ENCODE peak calls at places on chromosomes 12 and 14, in five cellular contexts. One of them, this sample, is unnamed.

GRCh38 chr12:2498961-2499500 is 295.7 kb upstream of the FKBP4 start:
- DNase-seq in lung: no peak
- DNase-seq in fibroblast of mammary gland: no peak
- DNase-seq in HepG2: no peak
- DNase-seq in aorta: no peak
- DNase-seq in this sample: no peak

GRCh38 chr14:45070215-45070614 is 13.7 kb upstream of the PRPF39 start:
- DNase-seq in lung: no peak
- DNase-seq in fibroblast of mammary gland: peak
- DNase-seq in HepG2: no peak
- DNase-seq in aorta: no peak
- DNase-seq in this sample: no peak

GRCh38 chr12:48973992-48974673 is 2.6 kb upstream of the WNT10B start:
- DNase-seq in lung: no peak
- DNase-seq in fibroblast of mammary gland: peak
- DNase-seq in HepG2: no peak
- DNase-seq in aorta: peak
- DNase-seq in this sample: peak

GRCh38 chr14:54343276-54344121 is 53.3 kb upstream of the CDKN3 start:
- DNase-seq in lung: no peak
- DNase-seq in fibroblast of mammary gland: peak
- DNase-seq in HepG2: peak
- DNase-seq in aorta: no peak
- DNase-seq in this sample: no peak

GRCh38 chr12:124537525-124538193 is 29.8 kb downstream of the NCOR2 start:
- DNase-seq in lung: peak
- DNase-seq in fibroblast of mammary gland: no peak
- DNase-seq in HepG2: no peak
- DNase-seq in aorta: no peak
- DNase-seq in this sample: no peak

GRCh38 chr12:108193922-108194321 is 64.8 kb downstream of the WSCD2 start:
- DNase-seq in lung: peak
- DNase-seq in fibroblast of mammary gland: peak
- DNase-seq in HepG2: peak
- DNase-seq in aorta: no peak
- DNase-seq in this sample: peak

GRCh38 chr14:101082036-101082435 is 178.5 kb upstream of the RTL1 start:
- DNase-seq in lung: peak
- DNase-seq in fibroblast of mammary gland: no peak
- DNase-seq in HepG2: no peak
- DNase-seq in aorta: no peak
- DNase-seq in this sample: no peak

GRCh38 chr12:87427770-87428169 is 601.4 kb downstream of the C12orf50 start:
- DNase-seq in lung: no peak
- DNase-seq in fibroblast of mammary gland: no peak
- DNase-seq in HepG2: no peak
- DNase-seq in aorta: no peak
- DNase-seq in this sample: no peak

GRCh38 chr14:64444984-64445845 is 20.1 kb upstream of the AKAP5 start:
- DNase-seq in lung: no peak
- DNase-seq in fibroblast of mammary gland: peak
- DNase-seq in HepG2: no peak
- DNase-seq in aorta: peak
- DNase-seq in this sample: peak

GRCh38 chr12:24864796-24865125 is 84.1 kb downstream of the BCAT1 start:
- DNase-seq in lung: no peak
- DNase-seq in fibroblast of mammary gland: no peak
- DNase-seq in HepG2: no peak
- DNase-seq in aorta: no peak
- DNase-seq in this sample: no peak

DNA sequence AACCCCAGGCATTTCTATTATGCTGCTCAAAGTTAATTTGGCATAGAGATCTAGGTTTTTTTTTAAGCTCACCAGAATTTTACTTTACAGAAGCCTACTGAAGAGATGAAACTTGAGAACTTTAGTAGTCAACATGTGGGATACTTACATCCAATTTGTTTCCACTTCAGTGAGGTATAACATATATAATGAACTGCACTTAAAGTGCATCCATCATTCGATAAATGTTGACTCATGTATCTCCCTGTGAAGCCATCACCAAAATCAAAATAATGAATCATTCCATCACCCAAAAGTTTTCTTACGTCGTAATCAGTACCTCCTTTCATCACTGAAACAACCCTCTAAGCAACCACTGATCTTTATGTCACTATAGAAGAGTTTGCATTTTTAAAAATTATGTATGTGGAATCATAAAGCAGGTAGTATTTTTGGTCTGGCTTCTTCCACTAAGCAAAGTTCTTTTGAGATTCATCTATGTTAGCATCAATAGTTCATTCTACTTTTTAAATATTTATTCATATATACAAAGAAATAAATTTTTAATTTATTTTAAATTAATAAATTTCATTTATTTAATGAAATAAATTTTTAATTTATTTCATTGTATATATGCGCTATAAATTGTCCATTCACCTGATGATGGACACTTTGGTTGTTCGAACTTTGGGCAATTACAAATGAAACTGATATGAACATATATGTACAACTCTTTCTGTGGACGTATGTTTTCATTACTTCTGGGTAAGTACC is 2.0 kb upstream of the CPNE8 start:
- DNase-seq in lung: no peak
- DNase-seq in fibroblast of mammary gland: peak
- DNase-seq in HepG2: no peak
- DNase-seq in aorta: no peak
- DNase-seq in this sample: no peak
- H3K4me3 ChIP-seq in lung: no peak
- H3K4me3 ChIP-seq in fibroblast of mammary gland: peak
- H3K4me3 ChIP-seq in HepG2: peak
- H3K4me3 ChIP-seq in aorta: peak
- H3K4me3 ChIP-seq in this sample: peak

GRCh38 chr12:92138626-92139025 is 7.0 kb downstream of the BTG1 start:
- DNase-seq in lung: no peak
- DNase-seq in fibroblast of mammary gland: no peak
- DNase-seq in HepG2: no peak
- DNase-seq in aorta: no peak
- DNase-seq in this sample: no peak

GRCh38 chr12:92136021-92136735 is 9.5 kb downstream of the BTG1 start:
- DNase-seq in lung: no peak
- DNase-seq in fibroblast of mammary gland: no peak
- DNase-seq in HepG2: no peak
- DNase-seq in aorta: no peak
- DNase-seq in this sample: peak

GRCh38 chr12:92138144-92138543 is 7.5 kb downstream of the BTG1 start:
- DNase-seq in lung: no peak
- DNase-seq in fibroblast of mammary gland: no peak
- DNase-seq in HepG2: no peak
- DNase-seq in aorta: no peak
- DNase-seq in this sample: no peak

GRCh38 chr12:92134638-92135274 is 10.9 kb downstream of the BTG1 start:
- DNase-seq in lung: no peak
- DNase-seq in fibroblast of mammary gland: peak
- DNase-seq in HepG2: no peak
- DNase-seq in aorta: no peak
- DNase-seq in this sample: peak

DNA sequence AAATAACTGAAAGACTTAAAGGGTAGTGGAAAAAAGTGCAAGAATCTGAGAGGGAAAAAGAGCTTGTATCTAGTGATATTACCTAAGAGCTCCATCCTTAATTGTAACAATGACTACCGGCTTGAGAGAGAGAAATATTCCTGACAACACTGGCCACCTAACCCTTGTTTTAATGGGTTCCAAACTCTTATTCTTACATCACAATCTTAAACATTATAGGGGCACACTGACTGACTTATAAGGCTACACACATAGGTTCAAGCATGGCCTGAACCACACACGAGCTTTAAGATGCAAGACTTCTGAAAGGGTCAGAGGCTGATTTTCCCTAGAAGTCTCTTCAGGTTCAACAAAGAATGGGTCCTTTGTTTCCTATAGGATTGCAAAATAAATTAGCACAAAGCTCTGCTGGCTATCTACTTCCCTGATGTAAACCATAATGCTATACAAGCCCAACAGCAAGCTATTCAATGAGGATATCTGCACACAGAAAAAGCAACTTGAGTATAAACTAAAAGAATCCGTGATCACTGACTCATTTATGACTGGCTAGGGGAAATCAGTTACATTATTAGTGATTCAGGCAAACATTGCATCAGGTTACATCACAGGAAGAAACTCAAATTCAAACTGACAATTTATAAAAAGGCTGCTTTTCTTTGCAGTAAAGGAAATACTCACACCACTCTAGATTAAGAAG is 8.6 kb downstream of the BTG1 start:
- DNase-seq in lung: no peak
- DNase-seq in fibroblast of mammary gland: peak
- DNase-seq in HepG2: peak
- DNase-seq in aorta: no peak
- DNase-seq in this sample: peak
- H3K4me3 ChIP-seq in lung: no peak
- H3K4me3 ChIP-seq in fibroblast of mammary gland: no peak
- H3K4me3 ChIP-seq in HepG2: peak
- H3K4me3 ChIP-seq in aorta: peak
- H3K4me3 ChIP-seq in this sample: peak

GRCh38 chr14:52463375-52463774 is 88.9 kb downstream of the TXNDC16 start:
- DNase-seq in lung: no peak
- DNase-seq in fibroblast of mammary gland: no peak
- DNase-seq in HepG2: no peak
- DNase-seq in aorta: no peak
- DNase-seq in this sample: no peak

GRCh38 chr14:52473557-52473956 is 78.7 kb downstream of the TXNDC16 start:
- DNase-seq in lung: no peak
- DNase-seq in fibroblast of mammary gland: peak
- DNase-seq in HepG2: peak
- DNase-seq in aorta: no peak
- DNase-seq in this sample: peak

GRCh38 chr14:52472728-52473127 is 79.6 kb downstream of the TXNDC16 start:
- DNase-seq in lung: no peak
- DNase-seq in fibroblast of mammary gland: no peak
- DNase-seq in HepG2: no peak
- DNase-seq in aorta: no peak
- DNase-seq in this sample: no peak

GRCh38 chr14:52464175-52464574 is 88.1 kb downstream of the TXNDC16 start:
- DNase-seq in lung: no peak
- DNase-seq in fibroblast of mammary gland: no peak
- DNase-seq in HepG2: no peak
- DNase-seq in aorta: no peak
- DNase-seq in this sample: no peak

GRCh38 chr14:52467515-52468266 is 84.6 kb downstream of the TXNDC16 start:
- DNase-seq in lung: no peak
- DNase-seq in fibroblast of mammary gland: no peak
- DNase-seq in HepG2: no peak
- DNase-seq in aorta: no peak
- DNase-seq in this sample: no peak
- H3K4me3 ChIP-seq in lung: no peak
- H3K4me3 ChIP-seq in fibroblast of mammary gland: no peak
- H3K4me3 ChIP-seq in HepG2: no peak
- H3K4me3 ChIP-seq in aorta: no peak
- H3K4me3 ChIP-seq in this sample: no peak

DNA sequence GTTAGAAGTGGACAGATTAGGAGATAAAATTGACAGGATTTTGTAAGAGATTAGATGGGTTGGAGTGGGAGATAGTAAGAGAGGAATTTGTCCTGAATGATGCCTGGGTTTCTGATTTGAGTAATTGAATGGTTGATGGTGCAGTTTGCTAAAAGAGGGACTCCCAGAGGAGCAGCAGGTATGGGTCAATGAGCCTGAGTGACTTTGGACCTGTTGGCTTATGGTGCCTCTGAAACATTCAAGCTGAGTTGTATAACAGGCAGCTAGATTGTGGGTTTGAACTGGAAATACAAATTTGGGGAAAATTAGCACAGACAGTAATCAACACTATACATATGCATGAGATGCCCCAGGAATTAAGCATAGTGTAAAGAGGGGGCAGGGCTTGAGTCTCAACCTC is 16.7 kb upstream of the SYNDIG1L start:
- DNase-seq in lung: no peak
- DNase-seq in fibroblast of mammary gland: no peak
- DNase-seq in HepG2: no peak
- DNase-seq in aorta: no peak
- DNase-seq in this sample: no peak
- H3K4me3 ChIP-seq in lung: no peak
- H3K4me3 ChIP-seq in fibroblast of mammary gland: no peak
- H3K4me3 ChIP-seq in HepG2: no peak
- H3K4me3 ChIP-seq in aorta: no peak
- H3K4me3 ChIP-seq in this sample: no peak

GRCh38 chr14:95272057-95272456 is 47.7 kb downstream of the CLMN start:
- DNase-seq in lung: no peak
- DNase-seq in fibroblast of mammary gland: no peak
- DNase-seq in HepG2: no peak
- DNase-seq in aorta: no peak
- DNase-seq in this sample: no peak

GRCh38 chr14:95273041-95273978 is 46.4 kb downstream of the CLMN start:
- DNase-seq in lung: no peak
- DNase-seq in fibroblast of mammary gland: peak
- DNase-seq in HepG2: peak
- DNase-seq in aorta: no peak
- DNase-seq in this sample: no peak

GRCh38 chr14:95275507-95275906 is 44.2 kb downstream of the CLMN start:
- DNase-seq in lung: no peak
- DNase-seq in fibroblast of mammary gland: no peak
- DNase-seq in HepG2: no peak
- DNase-seq in aorta: no peak
- DNase-seq in this sample: no peak

GRCh38 chr14:95274874-95275273 is 44.8 kb downstream of the CLMN start:
- DNase-seq in lung: no peak
- DNase-seq in fibroblast of mammary gland: no peak
- DNase-seq in HepG2: no peak
- DNase-seq in aorta: no peak
- DNase-seq in this sample: no peak

DNA sequence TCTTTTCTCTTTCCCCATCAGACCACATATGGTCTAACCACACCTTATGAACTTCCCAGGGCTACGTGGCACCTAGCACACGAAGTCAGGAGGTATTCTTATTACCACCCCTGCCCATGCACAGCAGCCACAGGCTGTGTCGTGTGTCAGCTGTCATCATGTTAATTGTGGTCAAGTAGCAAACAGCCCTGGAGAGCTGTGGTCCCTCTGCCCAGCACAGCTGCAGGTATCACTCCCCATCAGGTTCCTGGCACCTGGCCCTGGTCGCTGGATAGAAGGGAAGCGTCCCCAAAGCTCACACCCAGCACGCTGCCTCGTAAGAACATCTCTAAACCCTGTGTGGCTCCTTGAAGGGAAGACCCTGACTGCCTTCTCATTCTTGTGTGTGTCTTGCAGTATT is 45.4 kb downstream of the CLMN start:
- DNase-seq in lung: no peak
- DNase-seq in fibroblast of mammary gland: no peak
- DNase-seq in HepG2: no peak
- DNase-seq in aorta: no peak
- DNase-seq in this sample: no peak
- H3K4me3 ChIP-seq in lung: no peak
- H3K4me3 ChIP-seq in fibroblast of mammary gland: no peak
- H3K4me3 ChIP-seq in HepG2: no peak
- H3K4me3 ChIP-seq in aorta: no peak
- H3K4me3 ChIP-seq in this sample: no peak